ENCODE peak calls at places on chromosomes 7 and 10, in six cellular contexts. X is H9, K is neuronal stem cell, J is mesenchymal stem cell, Q is trophoblast cell, F is H1. C is an unnamed sample.

GRCh38 chr10:9877978-9878377 is 1139.7 kb upstream of the CELF2 start:
- DNase-seq in X (no peak), K (no peak), J (no peak), Q (no peak), F (no peak), C (no peak)

GRCh38 chr7:2055956-2056355 is 176.8 kb downstream of the MAD1L1 start:
- DNase-seq in X (no peak), K (no peak), J (no peak), Q (no peak), F (no peak), C (no peak)

GRCh38 chr10:21517983-21518628 is 7.4 kb downstream of the SKIDA1 start:
- DNase-seq in X (no peak), K (no peak), J (peak; percentile 82), Q (no peak), F (no peak), C (peak; percentile 68)

GRCh38 chr7:47514367-47514766 is 67.5 kb downstream of the TNS3 start:
- DNase-seq in X (no peak), K (no peak), J (peak; percentile 54), Q (no peak), F (no peak), C (no peak)

GRCh38 chr7:157043745-157044144 is 33.3 kb upstream of the MNX1 start:
- DNase-seq in X (no peak), K (no peak), J (no peak), Q (no peak), F (no peak), C (peak; percentile 69)

GRCh38 chr10:66837335-66837734 is 88.5 kb upstream of the LRRTM3 start:
- DNase-seq in X (no peak), K (no peak), J (peak; percentile 18), Q (no peak), F (no peak), C (no peak)

GRCh38 chr7:129295015-129295423 is 70.2 kb downstream of the AHCYL2 start:
- DNase-seq in X (no peak), K (no peak), J (peak; percentile 57), Q (peak; percentile 31), F (no peak), C (peak; percentile 58)

GRCh38 chr10:126009590-126009989 is 113.2 kb downstream of the FANK1 start:
- DNase-seq in X (no peak), K (no peak), J (no peak), Q (no peak), F (no peak), C (no peak)

GRCh38 chr10:12042409-12042796 is 206 bp downstream of the UPF2 start:
- DNase-seq in X (no peak), K (no peak), J (peak; percentile 53), Q (no peak), F (no peak), C (peak; percentile 3)

GRCh38 chr10:123287594-123288247 is 133.5 kb downstream of the BUB3 start:
- DNase-seq in X (no peak), K (no peak), J (no peak), Q (peak; percentile 85), F (peak; percentile 20), C (peak; percentile 2)

GRCh38 chr7:27166475-27167169 is 1.3 kb upstream of the HOXA9 start:
- DNase-seq in X (no peak), K (no peak), J (peak; percentile 52), Q (no peak), F (no peak), C (no peak)

GRCh38 chr7:152120776-152121175 is 95.3 kb downstream of the GALNT11 start:
- DNase-seq in X (no peak), K (no peak), J (no peak), Q (no peak), F (no peak), C (no peak)

GRCh38 chr7:149404830-149405229 is 56.0 kb downstream of the ZNF777 start:
- DNase-seq in X (no peak), K (no peak), J (no peak), Q (no peak), F (no peak), C (no peak)

GRCh38 chr10:127889605-127890195 is 3.0 kb downstream of the CLRN3 start:
- DNase-seq in X (no peak), K (no peak), J (peak; percentile 75), Q (no peak), F (peak; percentile 29), C (peak; percentile 10)

GRCh38 chr10:408223-408622 is 273.0 kb downstream of the ZMYND11 start:
- DNase-seq in X (no peak), K (no peak), J (no peak), Q (no peak), F (no peak), C (no peak)

GRCh38 chr7:129607471-129608120 is 3.9 kb upstream of the NRF1 start:
- DNase-seq in X (peak; percentile 58), K (no peak), J (peak; percentile 32), Q (peak; percentile 58), F (peak; percentile 78), C (no peak)

GRCh38 chr10:102267748-102268147 is 22.4 kb downstream of the GBF1 start:
- DNase-seq in X (no peak), K (no peak), J (peak; percentile 38), Q (no peak), F (no peak), C (peak; percentile 83)

GRCh38 chr10:8910314-8910713 is 855.8 kb downstream of the GATA3 start:
- DNase-seq in X (no peak), K (no peak), J (no peak), Q (no peak), F (no peak), C (no peak)

GRCh38 chr10:855079-855478 is 76.4 kb downstream of the LARP4B start:
- DNase-seq in X (no peak), K (no peak), J (no peak), Q (no peak), F (no peak), C (no peak)

GRCh38 chr10:16640153-16640552 is 118.5 kb upstream of the C1QL3 start:
- DNase-seq in X (no peak), K (no peak), J (no peak), Q (no peak), F (no peak), C (no peak)

GRCh38 chr10:132054564-132054963 is 11.2 kb upstream of the JAKMIP3 start:
- DNase-seq in X (peak; percentile 67), K (no peak), J (no peak), Q (no peak), F (peak; percentile 80), C (no peak)

GRCh38 chr7:134787064-134787463 is 7.6 kb downstream of the CALD1 start:
- DNase-seq in X (no peak), K (no peak), J (peak; percentile 47), Q (no peak), F (no peak), C (no peak)

GRCh38 chr7:47417122-47417480 is 164.8 kb downstream of the TNS3 start:
- DNase-seq in X (no peak), K (no peak), J (no peak), Q (no peak), F (no peak), C (no peak)

GRCh38 chr10:122164815-122165491 is 106.1 kb upstream of the BTBD16 start:
- DNase-seq in X (no peak), K (no peak), J (no peak), Q (no peak), F (no peak), C (no peak)

GRCh38 chr10:102677736-102678354 is 33.6 kb downstream of the TRIM8 start:
- DNase-seq in X (no peak), K (no peak), J (no peak), Q (no peak), F (no peak), C (no peak)

GRCh38 chr7:106109521-106110237 is 2.4 kb downstream of the SYPL1 start:
- DNase-seq in X (no peak), K (no peak), J (no peak), Q (no peak), F (no peak), C (no peak)

GRCh38 chr7:66227808-66228207 is 22.7 kb downstream of the TPST1 start:
- DNase-seq in X (no peak), K (no peak), J (no peak), Q (no peak), F (no peak), C (no peak)

GRCh38 chr10:7408003-7408493 is 2.8 kb downstream of the SFMBT2 start:
- DNase-seq in X (peak; percentile 55), K (no peak), J (peak; percentile 55), Q (no peak), F (peak; percentile 77), C (no peak)

GRCh38 chr7:154916381-154917213 is 86.3 kb downstream of the PAXIP1 start:
- DNase-seq in X (no peak), K (no peak), J (no peak), Q (no peak), F (no peak), C (no peak)

GRCh38 chr7:7911339-7911738 is 57.3 kb upstream of the GLCCI1 start:
- DNase-seq in X (no peak), K (peak; percentile 35), J (peak; percentile 77), Q (peak; percentile 82), F (no peak), C (peak; percentile 61)

DNA sequence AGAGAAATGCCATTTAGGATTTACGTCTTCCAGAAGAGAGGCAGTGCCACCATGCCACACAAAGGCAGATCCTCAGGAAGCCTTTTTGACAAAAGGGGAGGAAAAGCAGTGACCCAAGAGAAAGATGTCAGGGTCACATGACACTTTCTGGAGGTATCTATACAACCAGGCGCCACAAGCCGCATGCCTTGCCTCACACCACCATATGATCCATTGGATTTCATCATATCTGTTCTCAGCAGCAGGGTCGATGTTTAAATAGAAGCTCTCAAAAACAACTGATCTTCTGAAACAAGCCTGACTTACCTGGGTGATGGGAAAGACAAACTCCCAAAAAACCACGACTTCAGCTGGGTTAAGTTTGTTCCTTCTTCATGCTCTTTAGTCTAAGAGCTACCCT is 52.5 kb upstream of the UNC5B start:
- DNase-seq in X (no peak), K (no peak), J (no peak), Q (no peak), F (no peak), C (no peak)
- H4K91ac ChIP-seq in X (no peak overlapping the region), K (peak overlapping the region; percentile 56), J (no peak overlapping the region), Q (no peak overlapping the region), F (no peak overlapping the region), C (no peak overlapping the region)

DNA sequence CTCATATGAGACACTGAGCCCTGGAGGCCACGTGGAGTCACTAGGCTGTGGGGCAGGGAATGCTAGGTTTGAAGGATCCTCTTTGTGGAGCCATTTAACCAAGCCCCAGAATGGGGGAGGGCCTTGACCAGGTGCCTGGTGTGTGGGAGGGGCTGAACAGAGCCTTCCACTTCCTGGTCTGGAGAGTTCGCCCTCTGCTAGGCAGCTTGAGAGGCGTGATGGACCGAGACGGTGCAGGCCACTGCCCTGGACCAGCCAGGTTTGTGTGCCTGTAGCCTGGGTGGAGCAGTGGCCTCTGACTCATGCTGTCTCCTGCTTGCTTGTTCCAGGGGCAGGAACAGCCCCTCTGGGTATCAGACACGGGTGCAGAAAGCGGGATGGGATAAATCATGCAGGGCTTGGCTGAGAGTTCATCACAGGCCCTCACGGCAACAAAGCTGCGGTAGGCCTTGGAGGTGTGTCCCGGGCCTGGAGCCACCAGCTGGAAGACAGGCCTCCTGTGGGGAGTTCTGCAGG is 27.4 kb downstream of the ADAMTS14 start:
- DNase-seq in X (peak; percentile 57), K (no peak), J (no peak), Q (no peak), F (no peak), C (no peak)
- H4K91ac ChIP-seq in X (no peak overlapping the region), K (no peak overlapping the region), J (no peak overlapping the region), Q (no peak overlapping the region), F (no peak overlapping the region), C (no peak overlapping the region)

GRCh38 chr10:28940158-28940888 is 263.0 kb downstream of the BAMBI start:
- DNase-seq in X (no peak), K (no peak), J (no peak), Q (no peak), F (no peak), C (no peak)
- H4K91ac ChIP-seq in X (no peak overlapping the region), K (no peak overlapping the region), J (no peak overlapping the region), Q (no peak overlapping the region), F (no peak overlapping the region), C (no peak overlapping the region)

GRCh38 chr7:80253237-80253636 is 118.6 kb downstream of the GNAI1 start:
- DNase-seq in X (no peak), K (no peak), J (no peak), Q (no peak), F (no peak), C (no peak)
- H4K91ac ChIP-seq in X (no peak overlapping the region), K (no peak overlapping the region), J (no peak overlapping the region), Q (no peak overlapping the region), F (no peak overlapping the region), C (no peak overlapping the region)

C was measured in IMR-90.